ENCODE peak calls at places on chromosomes 13 and 19, in seven cellular contexts. Z is nephron progenitor cell, L is kidney epithelial cell, J is NCI-H1694 treated with DMSO at 0.1 percent for 48 hours, G is choroid plexus epithelial cell, X is GM23248, B is Daoy. F is an unnamed sample.

GRCh38 chr13:114002771-114003321 is 29.0 kb upstream of the C13orf46 start:
- DNase-seq in X (no peak), L (no peak), G (no peak), J (no peak), B (no peak), Z (no peak), F (no peak)

GRCh38 chr13:48902421-48902820 is 73.3 kb upstream of the FNDC3A start:
- DNase-seq in B (no peak), Z (no peak), G (peak; percentile 43), L (no peak), X (peak; percentile 13), J (no peak), F (no peak)

GRCh38 chr19:38210458-38210987 is 13.5 kb downstream of the DPF1 start:
- DNase-seq in J (peak; percentile 42), L (no peak), Z (peak; percentile 88), G (peak; percentile 23), B (peak; percentile 45), X (peak; percentile 48), F (no peak)

GRCh38 chr13:60047943-60048342 is 115.8 kb downstream of the DIAPH3 start:
- DNase-seq in Z (no peak), L (no peak), G (peak; percentile 27), X (no peak), J (no peak), B (no peak), F (no peak)

GRCh38 chr13:91017031-91017668 is 330.3 kb upstream of the MIR17HG start:
- DNase-seq in J (peak; percentile 28), G (peak; percentile 67), Z (peak; percentile 57), X (peak; percentile 52), L (no peak), B (peak; percentile 8), F (no peak)

GRCh38 chr13:72104656-72105180 is 237.7 kb upstream of the DACH1 start:
- DNase-seq in B (no peak), J (no peak), L (no peak), Z (no peak), X (no peak), G (peak; percentile 68), F (no peak)

GRCh38 chr13:33270906-33271538 is 14.5 kb downstream of the STARD13 start:
- DNase-seq in G (peak; percentile 64), J (no peak), L (no peak), X (no peak), Z (no peak), B (no peak), F (no peak)

GRCh38 chr13:83666126-83666525 is 216.1 kb downstream of the SLITRK1 start:
- DNase-seq in X (peak; percentile 25), L (no peak), J (no peak), B (no peak), Z (no peak), G (peak; percentile 24), F (no peak)

GRCh38 chr13:111043575-111043982 is 71.5 kb upstream of the ARHGEF7 start:
- DNase-seq in L (no peak), X (peak; percentile 71), B (peak; percentile 69), J (no peak), Z (no peak), G (peak; percentile 66), F (no peak)

GRCh38 chr13:99526549-99526948 is 25.3 kb downstream of the TM9SF2 start:
- DNase-seq in J (no peak), X (no peak), B (no peak), Z (no peak), L (no peak), G (no peak), F (no peak)

GRCh38 chr19:35045667-35046300 is 4.3 kb downstream of the HPN start:
- DNase-seq in Z (no peak), L (no peak), J (peak; percentile 74), X (peak; percentile 54), B (peak; percentile 56), G (peak; percentile 62), F (peak; percentile 64)

GRCh38 chr13:61148691-61149332 is 266.8 kb downstream of the PCDH20 start:
- DNase-seq in B (no peak), L (no peak), Z (no peak), G (no peak), J (no peak), X (no peak), F (no peak)

GRCh38 chr19:34555447-34555846 is 73.9 kb downstream of the WTIP start:
- DNase-seq in L (no peak), G (peak; percentile 30), B (no peak), Z (no peak), J (no peak), X (peak; percentile 20), F (no peak)

GRCh38 chr19:3275068-3275582 is 50.7 kb downstream of the CELF5 start:
- DNase-seq in Z (peak; percentile 72), L (no peak), B (peak; percentile 41), G (peak; percentile 12), X (no peak), J (peak; percentile 42), F (no peak)

GRCh38 chr13:106507560-106508274 is 27.7 kb downstream of the EFNB2 start:
- DNase-seq in J (no peak), L (peak; percentile 72), G (peak; percentile 99), B (peak; percentile 85), Z (no peak), X (peak; percentile 79), F (peak; percentile 94)

GRCh38 chr19:45781282-45782161 is 768 bp downstream of the DMPK start:
- DNase-seq in B (no peak), G (no peak), Z (no peak), X (peak; percentile 61), L (no peak), J (peak; percentile 16), F (no peak)

GRCh38 chr19:391726-392374 is 17.1 kb downstream of the C2CD4C start:
- DNase-seq in Z (no peak), G (no peak), L (no peak), B (no peak), J (no peak), X (no peak), F (no peak)

GRCh38 chr13:94608586-94608985 is 6.9 kb downstream of the GPR180 start:
- DNase-seq in L (no peak), Z (no peak), X (no peak), J (no peak), G (no peak), B (no peak), F (no peak)

GRCh38 chr13:49279885-49280284 is 32.2 kb downstream of the CDADC1 start:
- DNase-seq in Z (no peak), J (no peak), L (no peak), X (no peak), G (no peak), B (no peak), F (no peak)

GRCh38 chr19:54041969-54042606 is 21.6 kb downstream of the VSTM1 start:
- DNase-seq in X (no peak), L (no peak), G (no peak), B (no peak), Z (no peak), J (no peak), F (no peak)

GRCh38 chr13:97285221-97285955 is 63.3 kb downstream of the MBNL2 start:
- DNase-seq in X (no peak), Z (no peak), G (no peak), B (no peak), L (no peak), J (no peak), F (no peak)

GRCh38 chr19:57830071-57830602 is at the start of gene ZNF587B:
- DNase-seq in X (peak; percentile 64), G (peak; percentile 84), L (no peak), Z (peak; percentile 88), J (no peak), B (peak; percentile 44), F (no peak)

GRCh38 chr19:4361152-4362037 is 18.0 kb downstream of the MPND start:
- DNase-seq in L (no peak), G (peak; percentile 36), B (no peak), J (no peak), Z (no peak), X (no peak), F (no peak)

GRCh38 chr19:10891360-10892108 is 20.2 kb downstream of the CARM1 start:
- DNase-seq in X (no peak), J (no peak), L (peak; percentile 37), G (no peak), Z (no peak), B (no peak), F (no peak)

GRCh38 chr13:33634526-33635111 is 183.3 kb upstream of the RFC3 start:
- DNase-seq in L (no peak), J (no peak), B (no peak), Z (no peak), G (peak; percentile 79), X (no peak), F (no peak)

F was measured in GF-D8.